ENCODE peak calls at places on chromosomes 16 and 17, in nine cellular contexts. E, P, Z, K, M, H, C, D and Y are unnamed samples.

GRCh38 chr17:18129041-18129502 is 20.5 kb downstream of the MYO15A start:
- DNase-seq in E (no peak), P (no peak), Z (peak), K (no peak), M (no peak), H (no peak), C (peak), D (no peak), Y (peak)

GRCh38 chr16:86988920-86989715 is 328.1 kb downstream of the C16orf95 start:
- DNase-seq in E (no peak), P (no peak), Z (no peak), K (no peak), M (no peak), H (no peak), C (no peak), D (no peak), Y (no peak)

GRCh38 chr16:55570159-55570558 is 3.7 kb downstream of the CAPNS2 start:
- DNase-seq in E (no peak), P (no peak), Z (no peak), K (no peak), M (no peak), H (no peak), C (no peak), D (no peak), Y (no peak)

GRCh38 chr16:28001184-28001583 is 62.3 kb downstream of the GSG1L start:
- DNase-seq in E (no peak), P (no peak), Z (no peak), K (no peak), M (no peak), H (no peak), C (no peak), D (no peak), Y (no peak)

GRCh38 chr16:58026139-58026704 is 668 bp downstream of the MMP15 start:
- DNase-seq in E (peak), P (no peak), Z (peak), K (peak), M (peak), H (no peak), C (peak), D (peak), Y (no peak)

GRCh38 chr16:84098939-84099338 is 17.8 kb downstream of the MBTPS1 start:
- DNase-seq in E (no peak), P (no peak), Z (no peak), K (no peak), M (no peak), H (no peak), C (no peak), D (no peak), Y (no peak)

GRCh38 chr16:53809088-53809951 is 105.4 kb downstream of the FTO start:
- DNase-seq in E (no peak), P (no peak), Z (peak), K (no peak), M (no peak), H (no peak), C (no peak), D (no peak), Y (peak)

GRCh38 chr17:41267711-41268110 is 2.5 kb downstream of the KRTAP9-6 start:
- DNase-seq in E (no peak), P (no peak), Z (no peak), K (no peak), M (no peak), H (no peak), C (no peak), D (no peak), Y (no peak)

GRCh38 chr17:12620200-12620720 is 45.4 kb upstream of the MYOCD start:
- DNase-seq in E (no peak), P (no peak), Z (no peak), K (no peak), M (peak), H (no peak), C (no peak), D (no peak), Y (no peak)

GRCh38 chr16:14527411-14528044 is 102.5 kb downstream of the PARN start:
- DNase-seq in E (no peak), P (no peak), Z (no peak), K (no peak), M (no peak), H (no peak), C (no peak), D (no peak), Y (no peak)

GRCh38 chr17:17367931-17368330 is 64.8 kb downstream of the NT5M start:
- DNase-seq in E (no peak), P (no peak), Z (no peak), K (no peak), M (peak), H (no peak), C (no peak), D (no peak), Y (no peak)

GRCh38 chr16:85238233-85238647 is 126.0 kb upstream of the CIBAR2 start:
- DNase-seq in E (peak), P (no peak), Z (no peak), K (peak), M (peak), H (no peak), C (no peak), D (no peak), Y (no peak)

GRCh38 chr16:29745853-29746345 is at the start of gene C16orf54:
- DNase-seq in E (peak), P (no peak), Z (no peak), K (no peak), M (no peak), H (peak), C (no peak), D (no peak), Y (no peak)

GRCh38 chr16:4760221-4760910 is 6.6 kb downstream of the ZNF500 start:
- DNase-seq in E (no peak), P (no peak), Z (no peak), K (no peak), M (no peak), H (no peak), C (no peak), D (no peak), Y (no peak)

GRCh38 chr16:27304881-27305280 is 8.9 kb upstream of the IL4R start:
- DNase-seq in E (no peak), P (no peak), Z (no peak), K (no peak), M (no peak), H (no peak), C (no peak), D (no peak), Y (no peak)

GRCh38 chr17:28500712-28501379 is 5.3 kb upstream of the FOXN1 start:
- DNase-seq in E (no peak), P (no peak), Z (no peak), K (no peak), M (peak), H (no peak), C (no peak), D (no peak), Y (no peak)

GRCh38 chr17:72305472-72305871 is 184.7 kb downstream of the SOX9 start:
- DNase-seq in E (no peak), P (no peak), Z (no peak), K (no peak), M (no peak), H (no peak), C (no peak), D (no peak), Y (no peak)

GRCh38 chr16:1379054-1379862 is 27.5 kb downstream of the GNPTG start:
- DNase-seq in E (peak), P (peak), Z (peak), K (peak), M (peak), H (peak), C (peak), D (peak), Y (no peak)

GRCh38 chr16:53944026-53944425 is 240.1 kb downstream of the FTO start:
- DNase-seq in E (no peak), P (no peak), Z (peak), K (no peak), M (no peak), H (no peak), C (no peak), D (no peak), Y (no peak)

GRCh38 chr16:68347605-68348004 is 36.8 kb downstream of the PRMT7 start:
- DNase-seq in E (no peak), P (no peak), Z (no peak), K (no peak), M (no peak), H (no peak), C (no peak), D (no peak), Y (no peak)

GRCh38 chr16:66030036-66030435 is 336.5 kb upstream of the CDH5 start:
- DNase-seq in E (no peak), P (no peak), Z (no peak), K (peak), M (no peak), H (no peak), C (no peak), D (no peak), Y (no peak)

GRCh38 chr17:45780921-45781320 is 3.2 kb upstream of the CRHR1 start:
- DNase-seq in E (no peak), P (no peak), Z (no peak), K (no peak), M (no peak), H (no peak), C (no peak), D (no peak), Y (no peak)

GRCh38 chr16:90027611-90028010 is 8.4 kb upstream of the DBNDD1 start:
- DNase-seq in E (no peak), P (no peak), Z (no peak), K (no peak), M (no peak), H (no peak), C (no peak), D (no peak), Y (no peak)

GRCh38 chr17:82217530-82218204 is 5.0 kb upstream of the CCDC57 start:
- DNase-seq in E (no peak), P (peak), Z (peak), K (no peak), M (no peak), H (no peak), C (no peak), D (no peak), Y (no peak)

GRCh38 chr16:3509470-3509928 is 8.7 kb downstream of the CLUAP1 start:
- DNase-seq in E (no peak), P (no peak), Z (peak), K (peak), M (no peak), H (peak), C (no peak), D (no peak), Y (peak)

GRCh38 chr17:76122411-76123126 is 18.5 kb downstream of the FOXJ1 start:
- DNase-seq in E (no peak), P (no peak), Z (no peak), K (peak), M (no peak), H (no peak), C (no peak), D (no peak), Y (no peak)

GRCh38 chr17:76123127-76123499 is 17.9 kb downstream of the FOXJ1 start:
- DNase-seq in E (no peak), P (no peak), Z (no peak), K (no peak), M (no peak), H (no peak), C (no peak), D (no peak), Y (no peak)

GRCh38 chr17:76123749-76124581 is 17.1 kb downstream of the FOXJ1 start:
- DNase-seq in E (no peak), P (no peak), Z (no peak), K (peak), M (no peak), H (peak), C (no peak), D (no peak), Y (no peak)

GRCh38 chr17:76120658-76121008 is 17.0 kb upstream of the EXOC7 start:
- DNase-seq in E (no peak), P (no peak), Z (no peak), K (no peak), M (no peak), H (no peak), C (no peak), D (no peak), Y (no peak)

GRCh38 chr17:76121932-76122383 is 18.4 kb upstream of the EXOC7 start:
- DNase-seq in E (peak), P (no peak), Z (no peak), K (no peak), M (no peak), H (no peak), C (no peak), D (no peak), Y (no peak)
- H3K27ac ChIP-seq in E (no peak), P (no peak), Z (no peak), K (no peak), M (no peak), H (no peak), C (no peak), D (peak), Y (no peak)

DNA sequence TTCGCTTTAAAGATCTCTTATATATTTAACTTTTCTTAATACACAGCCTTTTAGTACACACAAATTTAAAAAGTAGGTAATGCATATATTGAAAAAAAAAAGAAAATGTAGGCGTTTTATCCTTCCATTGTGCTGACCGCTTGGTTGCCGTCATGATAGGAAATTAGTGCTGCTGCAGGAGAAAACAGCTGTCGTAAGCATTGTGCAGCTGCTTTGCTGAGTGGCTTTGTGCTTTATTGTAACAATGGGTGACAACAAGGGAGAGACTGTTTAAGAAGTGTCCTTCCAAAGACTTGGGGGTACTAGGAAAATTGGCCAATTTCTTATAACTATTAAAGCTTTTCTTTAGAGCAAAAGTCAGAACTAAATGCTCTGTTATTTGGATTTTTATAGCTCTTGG is 5.0 kb downstream of the HERPUD1 start:
- DNase-seq in E (no peak), P (no peak), Z (no peak), K (no peak), M (no peak), H (no peak), C (no peak), D (no peak), Y (no peak)
- H3K27ac ChIP-seq in E (no peak), P (no peak), Z (no peak), K (no peak), M (no peak), H (peak), C (no peak), D (peak), Y (peak)

GRCh38 chr17:80795737-80796136 is 195.9 kb upstream of the CHMP6 start:
- DNase-seq in E (no peak), P (no peak), Z (no peak), K (peak), M (no peak), H (no peak), C (no peak), D (no peak), Y (no peak)

GRCh38 chr17:80795090-80795609 is 196.5 kb upstream of the CHMP6 start:
- DNase-seq in E (no peak), P (no peak), Z (no peak), K (peak), M (no peak), H (no peak), C (no peak), D (no peak), Y (no peak)

GRCh38 chr17:80797741-80798594 is 193.7 kb upstream of the CHMP6 start:
- DNase-seq in E (no peak), P (no peak), Z (no peak), K (peak), M (no peak), H (no peak), C (no peak), D (no peak), Y (no peak)

GRCh38 chr17:80794281-80795089 is 197.2 kb upstream of the CHMP6 start:
- DNase-seq in E (no peak), P (no peak), Z (no peak), K (peak), M (no peak), H (no peak), C (no peak), D (no peak), Y (no peak)

GRCh38 chr17:80796430-80796861 is 195.2 kb upstream of the CHMP6 start:
- DNase-seq in E (no peak), P (no peak), Z (no peak), K (peak), M (no peak), H (no peak), C (no peak), D (no peak), Y (no peak)
- H3K27ac ChIP-seq in E (no peak), P (no peak), Z (no peak), K (no peak), M (no peak), H (no peak), C (no peak), D (no peak), Y (no peak)

DNA sequence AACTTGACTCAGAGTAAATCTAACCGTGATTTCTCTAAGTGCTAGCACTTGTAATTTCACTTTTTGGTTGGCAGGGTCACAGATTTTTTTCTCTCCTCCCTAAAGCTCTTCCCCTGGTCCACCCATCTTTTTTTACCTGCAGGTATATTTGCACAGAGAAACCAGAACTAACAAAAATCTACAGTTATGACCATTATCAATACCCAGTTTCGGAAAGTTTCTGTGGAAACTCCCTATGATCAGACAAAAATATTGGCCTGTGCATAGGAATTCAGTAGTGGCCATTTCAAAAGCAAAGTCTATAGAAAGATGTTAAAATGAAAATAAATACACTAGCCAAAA is 62.4 kb upstream of the ATF7IP2 start:
- DNase-seq in E (no peak), P (no peak), Z (no peak), K (no peak), M (no peak), H (no peak), C (no peak), D (no peak), Y (no peak)
- H3K27ac ChIP-seq in E (no peak), P (peak), Z (no peak), K (no peak), M (no peak), H (no peak), C (no peak), D (no peak), Y (no peak)

GRCh38 chr16:17213025-17213424 is 257.7 kb downstream of the XYLT1 start:
- DNase-seq in E (no peak), P (no peak), Z (no peak), K (no peak), M (no peak), H (peak), C (no peak), D (no peak), Y (no peak)
- H3K27ac ChIP-seq in E (no peak), P (no peak), Z (no peak), K (no peak), M (no peak), H (no peak), C (no peak), D (no peak), Y (no peak)

DNA sequence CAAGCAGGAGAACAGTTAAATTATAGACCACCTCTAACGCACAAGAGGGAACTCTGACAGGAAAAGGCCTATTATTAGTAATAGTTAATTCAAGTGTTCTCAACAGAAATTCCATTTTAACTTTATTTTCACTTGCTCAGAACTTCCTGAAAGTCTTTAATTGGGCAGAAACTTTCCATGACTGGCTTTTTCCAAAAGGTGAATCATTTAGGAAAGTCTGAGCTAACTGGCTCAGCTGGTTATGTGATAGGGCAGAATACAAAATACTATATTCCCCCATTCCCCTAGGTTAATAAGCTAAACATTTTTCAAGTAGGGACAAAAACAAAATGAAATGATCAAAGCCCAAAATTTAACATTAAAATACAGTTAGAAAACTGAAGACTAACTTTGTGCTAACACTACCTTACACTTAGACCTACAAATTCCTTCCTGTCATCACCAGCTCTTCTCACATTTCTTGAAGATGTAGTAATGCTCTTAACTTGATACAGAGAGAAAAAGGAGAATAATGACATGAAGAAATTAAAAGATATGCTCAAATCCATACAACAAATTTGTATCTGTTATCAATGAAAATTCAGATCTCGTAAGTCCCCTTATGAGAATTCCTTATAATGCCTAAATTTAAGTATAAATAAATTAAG is 31.0 kb downstream of the CFDP1 start:
- DNase-seq in E (no peak), P (no peak), Z (peak), K (no peak), M (no peak), H (no peak), C (no peak), D (no peak), Y (no peak)
- H3K27ac ChIP-seq in E (no peak), P (no peak), Z (peak), K (no peak), M (no peak), H (no peak), C (peak), D (no peak), Y (peak)

DNA sequence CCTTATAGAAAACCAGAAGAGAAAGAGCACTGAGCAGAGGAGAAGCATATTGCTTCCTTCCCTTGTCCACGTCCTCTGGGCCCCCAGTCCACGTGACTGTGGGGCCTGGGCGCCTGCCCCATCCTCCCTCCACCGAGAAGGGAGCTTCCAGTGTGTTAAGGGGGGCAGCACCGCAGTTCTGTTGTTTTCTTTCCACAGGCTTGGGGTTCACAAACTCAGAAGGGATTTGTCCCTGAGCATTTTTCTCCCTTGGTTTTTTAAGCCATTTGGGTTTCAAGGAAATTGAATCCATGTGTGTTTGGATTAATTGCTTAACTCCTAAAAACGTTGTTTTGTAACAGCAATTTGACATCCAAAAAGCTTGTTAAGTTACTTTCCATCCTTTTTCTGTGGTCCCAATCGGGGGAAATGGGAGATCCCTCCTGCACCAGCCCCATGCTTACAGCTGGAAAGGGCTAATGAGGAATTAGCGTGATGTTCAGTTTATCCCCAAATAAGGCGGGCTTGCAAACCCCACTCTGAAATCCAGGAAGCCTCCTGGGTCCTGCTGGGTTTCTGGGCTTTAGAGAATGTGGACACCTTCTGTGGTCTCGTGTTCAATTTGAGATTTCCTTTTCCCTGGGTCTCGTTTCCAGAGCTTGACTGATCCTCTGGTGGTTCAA is 347.4 kb upstream of the TNRC6C start:
- DNase-seq in E (no peak), P (no peak), Z (no peak), K (no peak), M (no peak), H (no peak), C (no peak), D (no peak), Y (no peak)
- H3K27ac ChIP-seq in E (no peak), P (no peak), Z (no peak), K (no peak), M (no peak), H (peak), C (peak), D (no peak), Y (no peak)

DNA sequence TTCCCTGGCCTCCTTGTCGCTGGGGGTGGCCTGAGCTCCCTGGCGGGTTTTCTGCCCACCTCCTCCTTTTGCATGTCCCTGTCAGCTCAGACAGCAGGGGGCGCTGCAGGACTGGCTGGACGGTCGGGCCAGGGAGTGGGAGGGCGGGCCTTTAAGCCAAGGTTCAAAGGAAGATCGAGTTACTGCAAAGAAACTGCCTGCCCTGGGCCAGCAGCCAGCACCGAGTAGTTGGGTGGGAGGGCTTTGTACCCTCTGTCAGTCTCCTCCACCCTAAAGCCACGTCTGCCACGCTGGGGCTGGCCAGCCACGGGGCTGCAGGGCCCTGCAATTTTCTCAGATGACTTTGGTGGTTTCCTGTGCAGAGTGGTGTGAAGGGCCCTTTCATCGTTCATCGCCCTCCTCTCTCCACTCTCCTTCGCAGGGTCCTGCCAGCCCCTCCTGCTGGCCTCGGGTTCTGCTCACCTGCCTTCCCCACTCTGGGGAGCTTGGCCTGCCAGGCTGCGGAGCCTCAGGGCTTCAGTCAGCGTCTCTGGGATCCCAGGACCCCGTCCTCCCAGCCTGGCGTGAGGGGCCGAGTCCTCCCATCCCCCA is 12.3 kb downstream of the GPR142 start:
- DNase-seq in E (peak), P (peak), Z (peak), K (peak), M (peak), H (peak), C (peak), D (peak), Y (no peak)
- H3K27ac ChIP-seq in E (no peak), P (no peak), Z (no peak), K (no peak), M (no peak), H (no peak), C (peak), D (peak), Y (no peak)